ENCODE peak calls at places on chromosomes 11 and 22, in four cellular contexts. C, J, Y and X are unnamed samples. For H3K9me1 and H3K4me1, the result is how much of the 10 kb centered on the place peaks cover.

GRCh38 chr11:111975076-111975806 is 38.1 kb downstream of the DIXDC1 start:
- DNase-seq in Y (no peak), C (no peak), J (no peak), X (peak)

GRCh38 chr11:44623716-44624491 is 58.4 kb downstream of the CD82 start:
- DNase-seq in Y (no peak), C (peak), J (no peak), X (peak)

GRCh38 chr22:25643232-25644000 is 78.9 kb downstream of the GRK3 start:
- DNase-seq in C (no peak), Y (no peak), J (no peak), X (no peak)

GRCh38 chr11:32400670-32401369 is 34.5 kb downstream of the WT1 start:
- DNase-seq in J (no peak), Y (no peak), C (no peak), X (no peak)

GRCh38 chr11:112132737-112133136 is 31.2 kb downstream of the IL18 start:
- DNase-seq in J (no peak), Y (no peak), C (no peak), X (no peak)

GRCh38 chr22:43114958-43115357 is 4.4 kb downstream of the BIK start:
- DNase-seq in C (no peak), Y (no peak), J (no peak), X (no peak)

GRCh38 chr11:19187101-19187500 is 14.7 kb downstream of the CSRP3 start:
- DNase-seq in C (peak), J (no peak), Y (no peak), X (no peak)

GRCh38 chr22:19873960-19874306 is 19.3 kb upstream of the GNB1L start:
- DNase-seq in Y (no peak), C (no peak), J (no peak), X (no peak)

GRCh38 chr11:72238040-72238450 is 5.9 kb downstream of the PHOX2A start:
- DNase-seq in J (peak), C (peak), Y (no peak), X (peak)

GRCh38 chr22:22478450-22478849 is 30.1 kb downstream of the ZNF280B start:
- DNase-seq in J (peak), C (no peak), Y (no peak), X (no peak)

GRCh38 chr11:60970369-60970774 is 1.1 kb upstream of the CD6 start:
- DNase-seq in J (peak), C (peak), Y (no peak), X (peak)

GRCh38 chr22:49968831-49969661 is 8.5 kb downstream of the PIM3 start:
- DNase-seq in J (no peak), Y (no peak), C (no peak), X (no peak)

GRCh38 chr11:27696112-27696511 is 4.1 kb downstream of the BDNF start:
- DNase-seq in Y (no peak), C (peak), J (no peak), X (peak)

GRCh38 chr11:12543596-12544415 is 130.4 kb upstream of the TEAD1 start:
- DNase-seq in J (no peak), Y (no peak), C (no peak), X (no peak)

GRCh38 chr11:36044636-36045035 is 100.8 kb downstream of the LDLRAD3 start:
- DNase-seq in Y (no peak), J (no peak), C (no peak), X (no peak)

GRCh38 chr11:126519653-126520573 is 164.4 kb downstream of the ST3GAL4 start:
- DNase-seq in C (no peak), Y (no peak), J (no peak), X (no peak)

GRCh38 chr11:8693010-8693551 is 10.5 kb downstream of the RPL27A start:
- DNase-seq in Y (no peak), C (peak), J (no peak), X (no peak)

GRCh38 chr11:111963786-111964385 is 26.7 kb downstream of the DIXDC1 start:
- DNase-seq in C (peak), Y (no peak), J (no peak), X (no peak)

GRCh38 chr11:15123849-15124248 is 9.1 kb downstream of the INSC start:
- DNase-seq in J (no peak), C (peak), Y (peak), X (no peak)

GRCh38 chr11:72191961-72192381 is at the start of gene FOLR1:
- DNase-seq in C (no peak), Y (no peak), J (peak), X (no peak)

GRCh38 chr11:117300301-117300700 is 9.2 kb downstream of the BACE1-AS start:
- DNase-seq in Y (no peak), J (no peak), C (peak), X (no peak)

GRCh38 chr11:128516886-128517285 is 70.5 kb downstream of the ETS1 start:
- DNase-seq in C (no peak), J (no peak), Y (no peak), X (no peak)

GRCh38 chr11:128515086-128515485 is 72.3 kb downstream of the ETS1 start:
- DNase-seq in C (no peak), Y (no peak), J (no peak), X (no peak)

GRCh38 chr11:128515766-128516466 is 71.4 kb downstream of the ETS1 start:
- DNase-seq in C (no peak), J (no peak), Y (no peak), X (no peak)

GRCh38 chr11:128517457-128518230 is 69.7 kb downstream of the ETS1 start:
- DNase-seq in J (no peak), C (no peak), Y (no peak), X (no peak)

GRCh38 chr11:128516467-128516778 is 70.9 kb downstream of the ETS1 start:
- DNase-seq in C (no peak), J (no peak), Y (no peak), X (no peak)
- H3K9me1 ChIP-seq in C (under half), J (under half), Y (under half), X (under half)

GRCh38 chr22:45510376-45511232 is 7.9 kb downstream of the FBLN1 start:
- DNase-seq in Y (no peak), J (no peak), C (no peak), X (no peak)

GRCh38 chr22:45508814-45509213 is 6.1 kb downstream of the FBLN1 start:
- DNase-seq in Y (no peak), C (no peak), J (no peak), X (no peak)

GRCh38 chr22:45505991-45506743 is 3.5 kb downstream of the FBLN1 start:
- DNase-seq in J (no peak), C (no peak), Y (no peak), X (no peak)

GRCh38 chr22:45506961-45507360 is 4.3 kb downstream of the FBLN1 start:
- DNase-seq in C (no peak), Y (no peak), J (no peak), X (no peak)

DNA sequence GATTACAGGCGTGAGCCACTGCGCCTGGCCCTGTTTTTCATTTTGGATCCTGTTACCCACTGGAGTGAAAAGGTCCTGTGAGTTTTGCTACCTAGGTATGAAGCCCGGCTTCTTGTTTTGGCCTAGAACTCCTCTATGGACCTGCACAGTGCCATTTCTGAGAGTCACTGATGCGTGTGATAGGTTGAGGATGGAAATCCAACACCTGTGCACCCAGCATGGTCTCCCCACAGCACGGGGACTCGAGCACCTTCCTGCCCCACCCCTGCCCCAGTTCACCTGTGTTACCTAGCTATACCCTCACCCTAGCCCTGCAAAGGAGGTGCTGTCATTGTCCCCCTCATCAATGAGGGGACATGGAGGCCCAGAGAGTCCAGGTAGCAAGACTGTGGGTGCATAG is 5.1 kb downstream of the FBLN1 start:
- DNase-seq in Y (no peak), J (no peak), C (no peak), X (no peak)
- H3K4me1 ChIP-seq in Y (under half), J (under half), C (under half), X (under half)

DNA sequence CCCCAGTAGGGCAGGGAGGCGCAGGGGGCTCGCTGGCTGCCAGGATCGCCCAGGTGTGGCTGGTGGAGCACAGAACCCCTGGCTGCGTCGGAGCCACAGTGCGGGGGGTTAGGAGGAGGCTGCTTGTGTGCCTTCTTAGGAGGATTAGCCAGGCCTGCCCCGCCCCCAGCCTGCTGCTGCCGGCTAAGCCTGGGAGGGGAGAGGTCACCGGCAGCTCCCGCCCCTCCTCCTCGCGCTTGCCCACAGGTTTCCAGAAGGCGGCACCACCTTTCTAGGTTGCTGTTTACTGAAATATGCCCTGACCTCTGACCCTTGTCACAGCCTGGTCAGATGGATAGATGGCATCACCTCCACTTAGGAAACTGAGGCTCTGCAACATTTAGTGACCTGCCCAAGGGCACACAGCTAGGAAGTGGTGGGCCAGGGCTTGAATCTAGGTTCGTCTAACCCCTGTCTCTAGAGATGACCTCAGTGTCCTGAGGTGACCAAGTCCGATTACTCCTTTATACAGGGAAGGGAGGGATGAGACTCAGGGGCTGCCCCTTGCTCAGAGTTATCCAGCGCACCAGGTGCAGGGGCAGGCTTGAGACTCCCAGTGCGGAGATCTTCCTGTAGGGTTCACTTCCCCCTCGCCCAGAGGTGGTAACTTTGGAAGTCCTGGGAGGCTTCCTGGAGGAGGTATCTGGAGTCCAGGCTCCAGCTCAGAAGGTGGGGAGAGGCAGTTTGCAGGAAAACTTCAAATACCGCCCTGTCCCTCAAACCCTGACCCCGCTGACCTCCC is 44.0 kb downstream of the MYO7A start:
- DNase-seq in Y (no peak), J (peak), C (no peak), X (no peak)
- H3K9me1 ChIP-seq in Y (under half), J (under half), C (under half), X (under half)

GRCh38 chr11:94780432-94780831 is 12.3 kb downstream of the AMOTL1 start:
- DNase-seq in Y (no peak), C (no peak), J (no peak), X (peak)

GRCh38 chr11:94775576-94776327 is 7.6 kb downstream of the AMOTL1 start:
- DNase-seq in J (peak), Y (no peak), C (no peak), X (no peak)

GRCh38 chr11:94774345-94774744 is 6.2 kb downstream of the AMOTL1 start:
- DNase-seq in C (peak), Y (no peak), J (peak), X (peak)

GRCh38 chr11:94773842-94774241 is 5.7 kb downstream of the AMOTL1 start:
- DNase-seq in C (no peak), Y (no peak), J (no peak), X (no peak)

DNA sequence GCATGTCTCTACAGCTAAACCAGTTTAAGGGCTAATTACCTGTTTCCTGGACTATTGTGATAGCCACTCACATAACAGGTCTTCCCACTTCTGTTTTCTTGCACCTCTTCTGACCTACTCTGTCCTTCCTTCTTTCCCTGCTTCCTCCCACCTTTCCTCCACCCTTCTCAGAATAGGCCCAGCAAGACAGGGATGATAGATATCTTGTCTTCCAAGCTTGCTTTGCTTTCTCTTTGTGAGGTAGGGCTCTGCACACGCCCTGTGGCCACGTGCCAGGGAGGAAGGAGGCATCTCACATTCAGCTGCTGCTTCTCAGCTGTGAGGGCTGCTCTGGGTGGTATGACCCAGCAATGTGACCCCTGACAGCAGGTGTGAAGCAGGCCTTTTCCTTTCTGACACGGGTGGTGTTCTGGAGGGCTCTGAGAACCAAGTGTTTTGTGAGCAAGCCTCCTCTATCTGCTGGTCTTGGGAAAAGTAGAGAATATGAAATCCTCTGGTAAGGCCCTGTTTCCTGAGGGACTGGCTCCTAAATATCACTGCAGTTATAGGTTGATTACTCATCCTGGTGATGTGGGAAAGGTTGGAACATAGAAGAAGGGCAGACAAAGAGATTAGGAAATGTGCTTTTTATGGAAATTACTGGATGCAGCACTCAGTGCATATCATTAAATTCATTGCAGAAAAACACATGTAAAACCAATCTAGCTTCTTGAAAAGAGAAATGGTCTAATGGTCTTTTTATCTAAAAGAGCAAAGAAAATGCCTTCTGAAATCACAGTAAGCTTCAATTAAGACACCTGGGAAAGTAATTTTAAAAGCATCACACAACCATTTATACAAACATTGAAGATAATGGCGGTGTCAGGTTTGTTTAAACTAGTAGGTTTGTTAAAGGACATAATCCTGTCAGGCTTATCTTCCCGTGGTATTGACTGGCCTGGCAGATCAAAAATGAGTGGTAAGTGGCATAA is 8.5 kb downstream of the AMOTL1 start:
- DNase-seq in C (peak), J (peak), Y (no peak), X (peak)
- H3K4me1 ChIP-seq in C (under half), J (under half), Y (half or more), X (under half)

DNA sequence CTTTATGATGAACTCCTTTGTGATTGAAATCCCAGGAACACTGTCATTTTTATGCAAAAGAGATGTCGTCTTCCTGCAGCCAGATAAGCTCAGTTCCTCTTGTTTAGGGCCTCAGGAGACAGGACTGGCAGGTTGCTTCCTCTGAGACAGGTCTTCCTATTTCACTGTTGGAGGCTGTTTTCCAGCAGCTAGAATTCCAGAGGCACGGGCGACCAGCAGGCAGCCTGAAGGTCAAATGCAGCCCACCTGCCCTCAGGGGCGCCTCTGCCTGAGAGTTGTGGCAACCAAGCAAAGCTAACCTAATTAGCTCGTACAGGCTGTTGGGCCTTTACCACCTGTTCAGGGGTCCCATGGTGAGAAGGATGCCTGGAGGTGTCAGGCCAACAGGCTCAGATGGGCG is 22.3 kb downstream of the SLC6A5 start:
- DNase-seq in C (no peak), Y (no peak), J (no peak), X (no peak)
- H3K9me1 ChIP-seq in C (under half), Y (under half), J (under half), X (under half)

DNA sequence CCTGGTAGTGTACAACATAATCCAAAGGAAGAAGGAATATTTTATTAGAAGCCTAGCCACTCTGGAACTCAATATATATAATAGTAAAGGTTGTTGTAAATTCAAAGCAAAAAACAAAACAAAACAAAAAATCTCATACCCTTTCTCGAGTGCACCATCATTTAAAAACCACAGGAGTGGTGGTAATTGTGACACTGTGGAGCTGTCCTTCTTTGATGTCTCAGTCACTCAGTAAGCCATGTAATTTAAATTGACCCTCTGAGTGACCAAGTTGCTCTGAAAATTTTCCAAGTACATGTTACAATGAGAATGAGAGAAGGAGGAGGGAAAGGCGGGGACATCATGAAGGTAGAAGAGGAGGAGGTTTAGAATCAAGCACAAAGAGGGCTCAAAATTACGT is 6.6 kb downstream of the PRSS23 start:
- DNase-seq in J (no peak), Y (no peak), C (no peak), X (no peak)
- H3K4me1 ChIP-seq in J (under half), Y (under half), C (under half), X (under half)

GRCh38 chr22:48575567-48576332 is 1251.9 kb downstream of the BRD1 start:
- DNase-seq in J (no peak), Y (no peak), C (no peak), X (no peak)

GRCh38 chr22:48573766-48574165 is 1253.9 kb downstream of the BRD1 start:
- DNase-seq in C (no peak), Y (no peak), J (no peak), X (no peak)

GRCh38 chr22:48570912-48571311 is 1256.8 kb downstream of the BRD1 start:
- DNase-seq in Y (no peak), C (no peak), J (no peak), X (no peak)

GRCh38 chr22:48574776-48575566 is 1252.7 kb downstream of the BRD1 start:
- DNase-seq in Y (no peak), J (no peak), C (no peak), X (no peak)

GRCh38 chr22:48572951-48573350 is 1254.7 kb downstream of the BRD1 start:
- DNase-seq in J (no peak), C (no peak), Y (no peak), X (no peak)
- H3K9me1 ChIP-seq in J (under half), C (under half), Y (under half), X (under half)

GRCh38 chr22:37632174-37633081 is 7.0 kb upstream of the SH3BP1 start:
- DNase-seq in C (no peak), J (no peak), Y (no peak), X (no peak)

GRCh38 chr22:37629928-37630327 is 9.5 kb upstream of the SH3BP1 start:
- DNase-seq in Y (no peak), J (no peak), C (no peak), X (no peak)

GRCh38 chr22:37633082-37633692 is 6.3 kb upstream of the SH3BP1 start:
- DNase-seq in C (no peak), Y (no peak), J (no peak), X (no peak)

GRCh38 chr22:37630839-37631435 is 8.5 kb upstream of the SH3BP1 start:
- DNase-seq in C (no peak), J (peak), Y (no peak), X (no peak)

GRCh38 chr22:37631448-37632173 is 7.9 kb upstream of the SH3BP1 start:
- DNase-seq in Y (no peak), J (no peak), C (no peak), X (no peak)
- H3K4me1 ChIP-seq in Y (under half), J (under half), C (under half), X (under half)